ENCODE peak calls at places on chromosomes 12 and 14, in five cellular contexts. One of them, this sample, is unnamed.

GRCh38 chr14:55592426-55592825 is 12.4 kb downstream of the KTN1 start:
- DNase-seq in T-cell: no peak
- DNase-seq in activated CD4-positive, CD25-positive, alpha-beta regulatory T cell: no peak
- DNase-seq in GM04504: no peak
- DNase-seq in GM10248: no peak
- DNase-seq in this sample: no peak

GRCh38 chr14:67267929-67268328 is 26.7 kb downstream of the PALS1 start:
- DNase-seq in T-cell: no peak
- DNase-seq in activated CD4-positive, CD25-positive, alpha-beta regulatory T cell: no peak
- DNase-seq in GM04504: no peak
- DNase-seq in GM10248: no peak
- DNase-seq in this sample: no peak

GRCh38 chr14:59244581-59244980 is 56.1 kb downstream of the DAAM1 start:
- DNase-seq in T-cell: no peak
- DNase-seq in activated CD4-positive, CD25-positive, alpha-beta regulatory T cell: no peak
- DNase-seq in GM04504: no peak
- DNase-seq in GM10248: no peak
- DNase-seq in this sample: no peak

GRCh38 chr14:38556321-38556720 is 300.4 kb upstream of the CLEC14A start:
- DNase-seq in T-cell: no peak
- DNase-seq in activated CD4-positive, CD25-positive, alpha-beta regulatory T cell: no peak
- DNase-seq in GM04504: no peak
- DNase-seq in GM10248: no peak
- DNase-seq in this sample: no peak

GRCh38 chr12:44654641-44655625 is 221.2 kb downstream of the NELL2 start:
- DNase-seq in T-cell: no peak
- DNase-seq in activated CD4-positive, CD25-positive, alpha-beta regulatory T cell: no peak
- DNase-seq in GM04504: no peak
- DNase-seq in GM10248: no peak
- DNase-seq in this sample: no peak

GRCh38 chr14:86654558-86655184 is 1124.7 kb downstream of the FLRT2 start:
- DNase-seq in T-cell: no peak
- DNase-seq in activated CD4-positive, CD25-positive, alpha-beta regulatory T cell: no peak
- DNase-seq in GM04504: no peak
- DNase-seq in GM10248: no peak
- DNase-seq in this sample: no peak

GRCh38 chr14:54116972-54117371 is 160.3 kb upstream of the BMP4 start:
- DNase-seq in T-cell: no peak
- DNase-seq in activated CD4-positive, CD25-positive, alpha-beta regulatory T cell: no peak
- DNase-seq in GM04504: no peak
- DNase-seq in GM10248: no peak
- DNase-seq in this sample: no peak

GRCh38 chr12:104910196-104910840 is 47.8 kb downstream of the SLC41A2 start:
- DNase-seq in T-cell: no peak
- DNase-seq in activated CD4-positive, CD25-positive, alpha-beta regulatory T cell: no peak
- DNase-seq in GM04504: no peak
- DNase-seq in GM10248: no peak
- DNase-seq in this sample: no peak

GRCh38 chr12:121095544-121096198 is 37.0 kb upstream of the P2RX7 start:
- DNase-seq in T-cell: peak; percentile 68
- DNase-seq in activated CD4-positive, CD25-positive, alpha-beta regulatory T cell: peak; percentile 57
- DNase-seq in GM04504: peak; percentile 17
- DNase-seq in GM10248: peak; percentile 89
- DNase-seq in this sample: peak; percentile 51

GRCh38 chr12:991350-992278 is 591 bp downstream of the ERC1 start:
- DNase-seq in T-cell: no peak
- DNase-seq in activated CD4-positive, CD25-positive, alpha-beta regulatory T cell: no peak
- DNase-seq in GM04504: no peak
- DNase-seq in GM10248: no peak
- DNase-seq in this sample: no peak

GRCh38 chr12:3273409-3273853 is 196.3 kb downstream of the TSPAN9 start:
- DNase-seq in T-cell: no peak
- DNase-seq in activated CD4-positive, CD25-positive, alpha-beta regulatory T cell: no peak
- DNase-seq in GM04504: no peak
- DNase-seq in GM10248: no peak
- DNase-seq in this sample: no peak

GRCh38 chr12:49503674-49504180 is 35.1 kb upstream of the KCNH3 start:
- DNase-seq in T-cell: no peak
- DNase-seq in activated CD4-positive, CD25-positive, alpha-beta regulatory T cell: no peak
- DNase-seq in GM04504: no peak
- DNase-seq in GM10248: no peak
- DNase-seq in this sample: no peak

GRCh38 chr12:51270847-51271518 is 768 bp upstream of the SMAGP start:
- DNase-seq in T-cell: no peak
- DNase-seq in activated CD4-positive, CD25-positive, alpha-beta regulatory T cell: no peak
- DNase-seq in GM04504: peak; percentile 46
- DNase-seq in GM10248: no peak
- DNase-seq in this sample: no peak

GRCh38 chr14:32896979-32897723 is 41.5 kb upstream of the NPAS3 start:
- DNase-seq in T-cell: no peak
- DNase-seq in activated CD4-positive, CD25-positive, alpha-beta regulatory T cell: no peak
- DNase-seq in GM04504: peak; percentile 13
- DNase-seq in GM10248: no peak
- DNase-seq in this sample: no peak

GRCh38 chr12:32776258-32776657 is 20.6 kb upstream of the YARS2 start:
- DNase-seq in T-cell: no peak
- DNase-seq in activated CD4-positive, CD25-positive, alpha-beta regulatory T cell: no peak
- DNase-seq in GM04504: no peak
- DNase-seq in GM10248: no peak
- DNase-seq in this sample: no peak

GRCh38 chr12:56160160-56160763 is 2.1 kb downstream of the MYL6 start:
- DNase-seq in T-cell: peak; percentile 43
- DNase-seq in activated CD4-positive, CD25-positive, alpha-beta regulatory T cell: peak; percentile 27
- DNase-seq in GM04504: no peak
- DNase-seq in GM10248: no peak
- DNase-seq in this sample: peak; percentile 45

GRCh38 chr14:94368956-94369355 is 19.4 kb downstream of the SERPINA1 start:
- DNase-seq in T-cell: no peak
- DNase-seq in activated CD4-positive, CD25-positive, alpha-beta regulatory T cell: no peak
- DNase-seq in GM04504: no peak
- DNase-seq in GM10248: no peak
- DNase-seq in this sample: no peak

GRCh38 chr14:24224618-24225071 is 7.5 kb downstream of the NEDD8 start:
- DNase-seq in T-cell: no peak
- DNase-seq in activated CD4-positive, CD25-positive, alpha-beta regulatory T cell: no peak
- DNase-seq in GM04504: peak; percentile 54
- DNase-seq in GM10248: no peak
- DNase-seq in this sample: no peak

GRCh38 chr14:102320033-102320660 is 601 bp downstream of the ZNF839 start:
- DNase-seq in T-cell: peak; percentile 35
- DNase-seq in activated CD4-positive, CD25-positive, alpha-beta regulatory T cell: no peak
- DNase-seq in GM04504: no peak
- DNase-seq in GM10248: peak; percentile 43
- DNase-seq in this sample: no peak

GRCh38 chr14:33484264-33484663 is 466.6 kb downstream of the EGLN3 start:
- DNase-seq in T-cell: no peak
- DNase-seq in activated CD4-positive, CD25-positive, alpha-beta regulatory T cell: no peak
- DNase-seq in GM04504: no peak
- DNase-seq in GM10248: no peak
- DNase-seq in this sample: no peak

GRCh38 chr12:69623970-69624369 is 13.3 kb upstream of the LRRC10 start:
- DNase-seq in T-cell: no peak
- DNase-seq in activated CD4-positive, CD25-positive, alpha-beta regulatory T cell: no peak
- DNase-seq in GM04504: no peak
- DNase-seq in GM10248: no peak
- DNase-seq in this sample: no peak